ENCODE peak calls at places on chromosomes 7 and 10, in nine cellular contexts. M is WTC11, K is thoracic aorta, A is GM12865, H is pancreas, N is lower lobe of right lung, P is foreskin fibroblast, R is epithelial cell of esophagus, Z is GM06990. C is an unnamed sample.

GRCh38 chr7:30907527-30908267 is 4.0 kb upstream of the AQP1 start:
- DNase-seq in M (peak), K (no peak), A (no peak), H (peak), N (no peak), P (peak), R (no peak), Z (no peak), C (no peak)

GRCh38 chr7:93944673-93945072 is 23.1 kb downstream of the GNG11 start:
- DNase-seq in M (no peak), K (no peak), A (no peak), H (no peak), N (no peak), P (peak), R (no peak), Z (no peak), C (no peak)

GRCh38 chr10:24651923-24652322 is 71.8 kb downstream of the ARHGAP21 start:
- DNase-seq in M (no peak), K (no peak), A (no peak), H (no peak), N (no peak), P (no peak), R (no peak), Z (no peak), C (no peak)

GRCh38 chr7:109387530-109387929 is 817.9 kb downstream of the DNAJB9 start:
- DNase-seq in M (no peak), K (no peak), A (no peak), H (peak), N (no peak), P (no peak), R (no peak), Z (no peak), C (no peak)

GRCh38 chr10:72981882-72982529 is 27.4 kb upstream of the PLA2G12B start:
- DNase-seq in M (no peak), K (no peak), A (no peak), H (no peak), N (no peak), P (peak), R (peak), Z (no peak), C (no peak)

GRCh38 chr10:79158402-79159097 is 89.8 kb downstream of the ZMIZ1 start:
- DNase-seq in M (peak), K (no peak), A (no peak), H (no peak), N (no peak), P (no peak), R (no peak), Z (no peak), C (no peak)

GRCh38 chr10:124319926-124320391 is 98.8 kb downstream of the OAT start:
- DNase-seq in M (no peak), K (no peak), A (no peak), H (no peak), N (no peak), P (peak), R (no peak), Z (no peak), C (no peak)

GRCh38 chr10:129057856-129058663 is 409.0 kb upstream of the MGMT start:
- DNase-seq in M (no peak), K (no peak), A (peak), H (no peak), N (no peak), P (no peak), R (no peak), Z (peak), C (peak)

GRCh38 chr7:77420438-77420837 is 4.3 kb upstream of the GSAP start:
- DNase-seq in M (no peak), K (no peak), A (no peak), H (no peak), N (no peak), P (no peak), R (no peak), Z (no peak), C (no peak)

GRCh38 chr10:79386637-79387465 is 39.6 kb downstream of the PPIF start:
- DNase-seq in M (peak), K (peak), A (no peak), H (no peak), N (peak), P (no peak), R (no peak), Z (no peak), C (no peak)

GRCh38 chr10:113230018-113230610 is 280.1 kb downstream of the TCF7L2 start:
- DNase-seq in M (no peak), K (no peak), A (no peak), H (no peak), N (no peak), P (no peak), R (no peak), Z (no peak), C (no peak)

GRCh38 chr7:102080371-102081243 is 206.1 kb upstream of the SH2B2 start:
- DNase-seq in M (peak), K (no peak), A (no peak), H (no peak), N (no peak), P (no peak), R (no peak), Z (no peak), C (no peak)

GRCh38 chr7:68857571-68857970 is 740.7 kb upstream of the AUTS2 start:
- DNase-seq in M (no peak), K (no peak), A (no peak), H (no peak), N (no peak), P (no peak), R (no peak), Z (no peak), C (no peak)

GRCh38 chr10:86613905-86614304 is 40.4 kb upstream of the OPN4 start:
- DNase-seq in M (no peak), K (no peak), A (no peak), H (no peak), N (no peak), P (no peak), R (peak), Z (no peak), C (no peak)

GRCh38 chr10:132313865-132314264 is 6.1 kb upstream of the STK32C start:
- DNase-seq in M (no peak), K (no peak), A (no peak), H (no peak), N (no peak), P (no peak), R (no peak), Z (no peak), C (no peak)

GRCh38 chr7:5693529-5693928 is 87.9 kb downstream of the RNF216 start:
- DNase-seq in M (no peak), K (no peak), A (peak), H (no peak), N (no peak), P (peak), R (peak), Z (peak), C (peak)

GRCh38 chr10:109953745-109954144 is 30.4 kb upstream of the XPNPEP1 start:
- DNase-seq in M (no peak), K (no peak), A (no peak), H (no peak), N (no peak), P (peak), R (no peak), Z (no peak), C (no peak)

GRCh38 chr7:26713981-26714380 is 150.4 kb downstream of the SKAP2 start:
- DNase-seq in M (no peak), K (no peak), A (no peak), H (no peak), N (no peak), P (no peak), R (no peak), Z (no peak), C (no peak)

GRCh38 chr10:101005361-101005760 is 5.8 kb downstream of the LZTS2 start:
- DNase-seq in M (no peak), K (no peak), A (no peak), H (no peak), N (no peak), P (no peak), R (no peak), Z (no peak), C (no peak)

GRCh38 chr7:158487546-158488224 is 99.9 kb downstream of the PTPRN2 start:
- DNase-seq in M (no peak), K (no peak), A (no peak), H (no peak), N (no peak), P (no peak), R (no peak), Z (no peak), C (no peak)

GRCh38 chr7:22582860-22583640 is 83.1 kb upstream of the STEAP1B start:
- DNase-seq in M (no peak), K (no peak), A (no peak), H (no peak), N (peak), P (peak), R (peak), Z (no peak), C (no peak)

GRCh38 chr7:10973942-10974716 is 457 bp downstream of the PHF14 start:
- DNase-seq in M (peak), K (no peak), A (peak), H (peak), N (no peak), P (peak), R (peak), Z (no peak), C (no peak)

GRCh38 chr10:31134303-31134928 is 102.8 kb upstream of the ZNF438 start:
- DNase-seq in M (no peak), K (no peak), A (peak), H (peak), N (no peak), P (peak), R (peak), Z (peak), C (no peak)

GRCh38 chr7:32658034-32658944 is 163.0 kb downstream of the AVL9 start:
- DNase-seq in M (no peak), K (no peak), A (peak), H (no peak), N (no peak), P (peak), R (peak), Z (no peak), C (no peak)

GRCh38 chr7:73504920-73505319 is 17.2 kb downstream of the BAZ1B start:
- DNase-seq in M (no peak), K (no peak), A (no peak), H (no peak), N (no peak), P (no peak), R (no peak), Z (no peak), C (no peak)

GRCh38 chr10:99748823-99749451 is 16.9 kb downstream of the CUTC start:
- DNase-seq in M (no peak), K (no peak), A (no peak), H (no peak), N (no peak), P (no peak), R (no peak), Z (no peak), C (no peak)

GRCh38 chr7:78213402-78213801 is 414.8 kb downstream of the PHTF2 start:
- DNase-seq in M (no peak), K (no peak), A (no peak), H (no peak), N (no peak), P (no peak), R (no peak), Z (no peak), C (no peak)

GRCh38 chr7:12139421-12139820 is 71.7 kb upstream of the TMEM106B start:
- DNase-seq in M (no peak), K (no peak), A (no peak), H (no peak), N (no peak), P (peak), R (peak), Z (no peak), C (no peak)

GRCh38 chr10:95445837-95446347 is 115.3 kb downstream of the SORBS1 start:
- DNase-seq in M (peak), K (peak), A (peak), H (peak), N (peak), P (peak), R (peak), Z (no peak), C (peak)

GRCh38 chr10:52755297-52756062 is 17.1 kb downstream of the MBL2 start:
- DNase-seq in M (no peak), K (no peak), A (peak), H (no peak), N (no peak), P (peak), R (peak), Z (no peak), C (no peak)

GRCh38 chr7:30464231-30464660 is 14.3 kb downstream of the NOD1 start:
- DNase-seq in M (no peak), K (no peak), A (peak), H (no peak), N (no peak), P (peak), R (no peak), Z (peak), C (no peak)

GRCh38 chr10:74967850-74968620 is 141.6 kb downstream of the KAT6B start:
- DNase-seq in M (no peak), K (no peak), A (no peak), H (no peak), N (no peak), P (peak), R (peak), Z (no peak), C (no peak)

GRCh38 chr7:27235387-27236052 is 7.1 kb upstream of the EVX1 start:
- DNase-seq in M (peak), K (no peak), A (peak), H (peak), N (no peak), P (peak), R (peak), Z (no peak), C (no peak)

GRCh38 chr10:71990706-71991269 is 26.6 kb downstream of the CHST3 start:
- DNase-seq in M (no peak), K (no peak), A (no peak), H (no peak), N (no peak), P (peak), R (peak), Z (no peak), C (no peak)

GRCh38 chr7:81211204-81211603 is 292.4 kb upstream of the SEMA3C start:
- DNase-seq in M (no peak), K (no peak), A (no peak), H (no peak), N (no peak), P (no peak), R (no peak), Z (no peak), C (no peak)

GRCh38 chr10:30619966-30620365 is 9.6 kb downstream of the LYZL2 start:
- DNase-seq in M (no peak), K (no peak), A (no peak), H (no peak), N (no peak), P (no peak), R (no peak), Z (no peak), C (no peak)

GRCh38 chr7:50372921-50373320 is 68.4 kb downstream of the IKZF1 start:
- DNase-seq in M (no peak), K (no peak), A (no peak), H (no peak), N (no peak), P (no peak), R (no peak), Z (no peak), C (no peak)

GRCh38 chr7:99008921-99009530 is 130.7 kb downstream of the TRRAP start:
- DNase-seq in M (no peak), K (no peak), A (no peak), H (no peak), N (no peak), P (no peak), R (no peak), Z (no peak), C (no peak)

GRCh38 chr7:151085691-151086620 is at the start of gene AGAP3:
- DNase-seq in M (peak), K (peak), A (peak), H (peak), N (peak), P (peak), R (peak), Z (peak), C (no peak)

GRCh38 chr10:133309111-133309719 is 501 bp downstream of the ZNF511 start:
- DNase-seq in M (peak), K (peak), A (peak), H (peak), N (peak), P (peak), R (peak), Z (peak), C (peak)

DNA sequence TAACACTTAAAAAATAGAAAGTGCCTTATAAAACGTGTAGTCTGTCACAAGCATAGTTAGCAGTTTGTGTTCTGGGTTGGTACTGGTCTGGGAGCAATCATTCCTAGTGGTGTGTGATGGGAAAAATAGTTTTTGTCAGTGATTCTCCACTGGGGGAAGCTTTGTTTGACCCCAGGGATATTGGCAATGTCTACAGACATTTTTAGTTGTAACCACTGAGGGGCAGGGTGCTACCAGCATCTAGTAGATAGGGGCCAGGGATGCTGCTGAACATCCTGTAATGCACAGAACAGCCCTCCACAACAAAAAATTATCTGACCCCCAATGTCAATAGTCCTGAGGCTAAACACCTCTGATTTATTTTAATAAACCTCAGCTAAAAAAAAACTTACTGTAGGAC is 51.6 kb upstream of the CREB5 start:
- DNase-seq in M (no peak), K (no peak), A (peak), H (no peak), N (no peak), P (no peak), R (no peak), Z (no peak), C (no peak)
- TF ChIP-seq CTCF in M (no peak), K (no peak), A (peak), H (no peak), N (no peak), P (no peak), R (no peak), Z (no peak), C (no peak)

GRCh38 chr7:70506463-70506862 is 625.5 kb upstream of the GALNT17 start:
- DNase-seq in M (peak), K (no peak), A (peak), H (no peak), N (no peak), P (no peak), R (no peak), Z (no peak), C (no peak)
- TF ChIP-seq CTCF in M (no peak), K (no peak), A (peak), H (no peak), N (no peak), P (no peak), R (no peak), Z (no peak), C (peak)

GRCh38 chr10:103805781-103806180 is 49.6 kb downstream of the SH3PXD2A start:
- DNase-seq in M (no peak), K (no peak), A (no peak), H (no peak), N (no peak), P (no peak), R (no peak), Z (no peak), C (no peak)
- TF ChIP-seq CTCF in M (no peak), K (no peak), A (no peak), H (no peak), N (no peak), P (no peak), R (no peak), Z (no peak), C (no peak)

GRCh38 chr10:814536-815302 is 116.8 kb downstream of the LARP4B start:
- DNase-seq in M (no peak), K (no peak), A (no peak), H (no peak), N (no peak), P (no peak), R (no peak), Z (no peak), C (no peak)

GRCh38 chr10:817371-817770 is 114.1 kb downstream of the LARP4B start:
- DNase-seq in M (no peak), K (no peak), A (no peak), H (no peak), N (no peak), P (no peak), R (peak), Z (no peak), C (no peak)

GRCh38 chr10:813286-813685 is 118.2 kb downstream of the LARP4B start:
- DNase-seq in M (no peak), K (no peak), A (no peak), H (no peak), N (no peak), P (peak), R (peak), Z (no peak), C (no peak)

GRCh38 chr10:816958-817357 is 114.5 kb downstream of the LARP4B start:
- DNase-seq in M (no peak), K (no peak), A (no peak), H (no peak), N (peak), P (no peak), R (no peak), Z (no peak), C (no peak)

GRCh38 chr10:815338-816104 is 116.0 kb downstream of the LARP4B start:
- DNase-seq in M (no peak), K (no peak), A (no peak), H (no peak), N (no peak), P (no peak), R (no peak), Z (no peak), C (no peak)
- TF ChIP-seq CTCF in M (no peak), K (no peak), A (no peak), H (no peak), N (no peak), P (peak), R (peak), Z (no peak), C (no peak)

DNA sequence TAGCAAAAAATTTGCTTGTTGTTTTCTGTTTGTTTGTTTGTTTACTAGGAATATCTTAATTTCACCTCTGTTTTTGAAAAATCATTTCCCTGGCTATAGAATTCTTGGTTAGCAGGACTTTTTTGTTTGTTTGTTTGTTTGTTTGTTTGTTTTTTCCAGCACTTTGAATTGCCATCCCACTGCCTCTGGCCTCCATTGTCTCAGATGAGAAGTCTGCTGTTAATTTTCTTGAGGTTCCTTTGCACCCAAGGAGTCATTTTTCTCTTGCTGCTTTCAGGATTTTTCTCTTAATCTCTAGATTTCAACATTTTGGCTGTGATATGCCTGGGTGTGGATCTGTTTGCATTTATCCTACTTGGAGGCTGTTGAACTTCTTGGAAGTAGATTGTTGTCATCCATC is 105.7 kb downstream of the FOXL3 start:
- DNase-seq in M (no peak), K (no peak), A (no peak), H (no peak), N (no peak), P (no peak), R (no peak), Z (no peak), C (no peak)
- TF ChIP-seq CTCF in M (no peak), K (no peak), A (no peak), H (no peak), N (no peak), P (no peak), R (no peak), Z (no peak), C (no peak)

C was measured in GM12864.